ENCODE peak calls at places on chromosomes 12 and 14, in four cellular contexts. J, C, Y and E are unnamed samples.

GRCh38 chr12:108761226-108761625 is 29.9 kb upstream of the CORO1C start:
- DNase-seq in J (no peak), C (no peak), Y (no peak), E (no peak)

GRCh38 chr12:78914859-78915331 is 50.3 kb downstream of the SYT1 start:
- DNase-seq in J (no peak), C (no peak), Y (no peak), E (no peak)

GRCh38 chr14:77853919-77854318 is 54.0 kb downstream of the ADCK1 start:
- DNase-seq in J (no peak), C (no peak), Y (no peak), E (no peak)

GRCh38 chr14:105974902-105975301 is 448.5 kb downstream of the TMEM121 start:
- DNase-seq in J (peak), C (peak), Y (no peak), E (peak)

GRCh38 chr12:51896236-51896635 is 8.3 kb downstream of the ANKRD33 start:
- DNase-seq in J (no peak), C (no peak), Y (no peak), E (no peak)

GRCh38 chr14:68297871-68298468 is 478.4 kb downstream of the RAD51B start:
- DNase-seq in J (no peak), C (peak), Y (peak), E (no peak)

GRCh38 chr12:109497675-109498074 is 20.2 kb downstream of the UBE3B start:
- DNase-seq in J (no peak), C (no peak), Y (no peak), E (peak)

GRCh38 chr12:42130670-42131402 is 13.8 kb downstream of the GXYLT1 start:
- DNase-seq in J (no peak), C (no peak), Y (no peak), E (no peak)

GRCh38 chr14:91005716-91006115 is 54.7 kb downstream of the RPS6KA5 start:
- DNase-seq in J (no peak), C (no peak), Y (no peak), E (no peak)

GRCh38 chr12:102962532-102962931 is 5.1 kb downstream of the ASCL1 start:
- DNase-seq in J (no peak), C (no peak), Y (no peak), E (no peak)

GRCh38 chr12:102964872-102965271 is 7.4 kb downstream of the ASCL1 start:
- DNase-seq in J (no peak), C (no peak), Y (peak), E (no peak)

GRCh38 chr12:102963796-102964195 is 6.3 kb downstream of the ASCL1 start:
- DNase-seq in J (no peak), C (no peak), Y (no peak), E (no peak)

GRCh38 chr12:102961488-102961801 is 4.0 kb downstream of the ASCL1 start:
- DNase-seq in J (no peak), C (no peak), Y (no peak), E (no peak)

GRCh38 chr12:102962986-102963385 is 5.5 kb downstream of the ASCL1 start:
- DNase-seq in J (no peak), C (no peak), Y (no peak), E (no peak)
- TF ChIP-seq ELF4 in J (no peak), C (no peak), Y (no peak), E (no peak)

DNA sequence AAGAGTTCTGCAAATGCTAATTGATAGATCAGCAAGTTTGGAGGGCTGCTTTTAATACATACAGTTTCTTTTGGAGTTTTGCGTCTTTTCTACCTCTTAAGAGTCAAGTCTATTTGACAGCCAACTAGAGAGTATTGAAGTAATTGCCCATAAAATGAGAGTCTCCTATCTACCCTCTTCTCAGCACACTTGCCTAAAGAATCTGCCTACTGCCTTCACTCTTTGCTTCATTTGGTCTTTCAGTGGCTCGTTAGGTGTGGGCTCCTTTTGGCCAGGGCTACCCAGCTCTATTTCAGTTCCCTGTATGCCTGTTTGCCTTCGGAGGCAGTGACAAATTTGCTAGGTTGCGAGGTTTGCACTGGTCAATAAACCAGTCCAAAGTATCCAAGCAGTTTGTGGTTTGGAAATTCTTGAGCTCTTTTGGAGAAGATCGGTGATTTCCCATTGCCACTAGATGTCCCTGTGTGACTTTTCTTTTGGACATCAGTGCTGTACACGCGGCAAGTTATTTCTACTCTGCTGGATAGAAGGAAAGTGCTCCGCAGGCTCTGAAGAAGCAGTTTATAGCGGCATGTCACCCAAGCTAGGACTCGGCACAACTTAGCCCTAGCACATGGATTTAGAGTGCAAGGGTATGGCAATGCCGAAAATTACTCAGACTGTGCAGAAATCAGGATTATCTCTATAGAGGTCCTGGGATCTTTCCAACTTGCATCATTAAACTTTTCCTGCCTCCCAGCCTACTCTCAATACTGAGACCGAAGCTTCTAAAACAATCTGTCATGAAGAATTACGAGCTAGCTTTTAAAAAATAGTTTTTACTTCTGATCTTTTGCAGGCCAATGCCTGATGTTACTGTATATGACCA is 38.6 kb downstream of the MGST1 start:
- DNase-seq in J (peak), C (peak), Y (peak), E (peak)
- TF ChIP-seq ELF4 in J (no peak), C (no peak), Y (no peak), E (no peak)

GRCh38 chr14:102911541-102911951 is 10.9 kb upstream of the AMN start:
- DNase-seq in J (no peak), C (no peak), Y (no peak), E (no peak)

GRCh38 chr14:102915292-102916110 is 7.0 kb upstream of the AMN start:
- DNase-seq in J (no peak), C (no peak), Y (no peak), E (no peak)

GRCh38 chr14:102911991-102912761 is 10.3 kb upstream of the AMN start:
- DNase-seq in J (no peak), C (no peak), Y (no peak), E (no peak)

GRCh38 chr14:102914474-102915291 is 7.8 kb upstream of the AMN start:
- DNase-seq in J (no peak), C (no peak), Y (no peak), E (no peak)

GRCh38 chr14:102913341-102914211 is 8.9 kb upstream of the AMN start:
- DNase-seq in J (no peak), C (no peak), Y (no peak), E (no peak)
- TF ChIP-seq ELF4 in J (no peak), C (no peak), Y (no peak), E (no peak)

GRCh38 chr14:80958258-80958657 is 2.8 kb downstream of the TSHR start:
- DNase-seq in J (no peak), C (no peak), Y (no peak), E (no peak)

GRCh38 chr14:80955434-80955939 is at the start of gene TSHR:
- DNase-seq in J (peak), C (no peak), Y (peak), E (peak)

GRCh38 chr14:80956105-80956504 is 684 bp downstream of the TSHR start:
- DNase-seq in J (no peak), C (no peak), Y (no peak), E (no peak)

GRCh38 chr14:80956922-80957321 is 1.5 kb downstream of the TSHR start:
- DNase-seq in J (no peak), C (no peak), Y (no peak), E (no peak)

GRCh38 chr14:80959448-80960006 is 4.1 kb downstream of the TSHR start:
- DNase-seq in J (no peak), C (no peak), Y (no peak), E (no peak)
- TF ChIP-seq ELF4 in J (no peak), C (no peak), Y (no peak), E (no peak)

GRCh38 chr14:101088714-101089113 is 185.2 kb upstream of the RTL1 start:
- DNase-seq in J (no peak), C (no peak), Y (no peak), E (no peak)

GRCh38 chr14:101086926-101087325 is 183.4 kb upstream of the RTL1 start:
- DNase-seq in J (no peak), C (no peak), Y (no peak), E (no peak)

GRCh38 chr14:101088395-101088667 is 184.8 kb upstream of the RTL1 start:
- DNase-seq in J (no peak), C (no peak), Y (no peak), E (no peak)

GRCh38 chr14:101090976-101091375 is 187.5 kb upstream of the RTL1 start:
- DNase-seq in J (no peak), C (no peak), Y (no peak), E (no peak)

GRCh38 chr14:101087614-101088394 is 184.3 kb upstream of the RTL1 start:
- DNase-seq in J (no peak), C (no peak), Y (peak), E (no peak)
- TF ChIP-seq ELF4 in J (no peak), C (no peak), Y (no peak), E (no peak)

DNA sequence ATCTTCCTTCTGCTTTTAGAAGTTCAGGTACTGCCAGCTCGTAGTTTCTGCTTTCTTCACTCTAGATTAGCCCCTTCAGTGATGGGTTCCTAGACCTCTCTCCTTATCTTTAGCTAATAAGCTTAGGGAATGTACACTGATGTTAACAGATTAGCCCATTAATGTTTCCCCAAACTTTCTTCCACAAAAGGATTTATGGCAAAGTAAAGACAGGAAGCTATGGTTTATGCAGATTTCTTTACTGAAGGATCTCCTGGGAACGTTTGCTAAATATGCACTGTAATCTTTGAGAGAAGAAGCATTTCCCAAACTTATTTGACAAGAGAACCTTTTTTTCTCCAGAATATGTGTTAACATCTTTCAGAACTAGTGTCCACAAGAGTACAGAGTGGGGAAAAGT is 4.2 kb downstream of the SOCS4 start:
- DNase-seq in J (no peak), C (no peak), Y (no peak), E (no peak)
- TF ChIP-seq ELF4 in J (no peak), C (no peak), Y (no peak), E (no peak)

GRCh38 chr12:28088566-28089277 is 101.5 kb upstream of the CCDC91 start:
- DNase-seq in J (no peak), C (no peak), Y (no peak), E (no peak)

GRCh38 chr12:28092396-28092795 is 97.9 kb upstream of the CCDC91 start:
- DNase-seq in J (no peak), C (no peak), Y (no peak), E (no peak)

GRCh38 chr12:28086521-28086920 is 103.7 kb upstream of the CCDC91 start:
- DNase-seq in J (no peak), C (no peak), Y (no peak), E (no peak)

GRCh38 chr12:28089363-28089762 is 100.9 kb upstream of the CCDC91 start:
- DNase-seq in J (no peak), C (no peak), Y (no peak), E (no peak)

GRCh38 chr12:28090835-28091234 is 99.4 kb upstream of the CCDC91 start:
- DNase-seq in J (no peak), C (no peak), Y (no peak), E (no peak)
- TF ChIP-seq ELF4 in J (no peak), C (no peak), Y (no peak), E (no peak)

DNA sequence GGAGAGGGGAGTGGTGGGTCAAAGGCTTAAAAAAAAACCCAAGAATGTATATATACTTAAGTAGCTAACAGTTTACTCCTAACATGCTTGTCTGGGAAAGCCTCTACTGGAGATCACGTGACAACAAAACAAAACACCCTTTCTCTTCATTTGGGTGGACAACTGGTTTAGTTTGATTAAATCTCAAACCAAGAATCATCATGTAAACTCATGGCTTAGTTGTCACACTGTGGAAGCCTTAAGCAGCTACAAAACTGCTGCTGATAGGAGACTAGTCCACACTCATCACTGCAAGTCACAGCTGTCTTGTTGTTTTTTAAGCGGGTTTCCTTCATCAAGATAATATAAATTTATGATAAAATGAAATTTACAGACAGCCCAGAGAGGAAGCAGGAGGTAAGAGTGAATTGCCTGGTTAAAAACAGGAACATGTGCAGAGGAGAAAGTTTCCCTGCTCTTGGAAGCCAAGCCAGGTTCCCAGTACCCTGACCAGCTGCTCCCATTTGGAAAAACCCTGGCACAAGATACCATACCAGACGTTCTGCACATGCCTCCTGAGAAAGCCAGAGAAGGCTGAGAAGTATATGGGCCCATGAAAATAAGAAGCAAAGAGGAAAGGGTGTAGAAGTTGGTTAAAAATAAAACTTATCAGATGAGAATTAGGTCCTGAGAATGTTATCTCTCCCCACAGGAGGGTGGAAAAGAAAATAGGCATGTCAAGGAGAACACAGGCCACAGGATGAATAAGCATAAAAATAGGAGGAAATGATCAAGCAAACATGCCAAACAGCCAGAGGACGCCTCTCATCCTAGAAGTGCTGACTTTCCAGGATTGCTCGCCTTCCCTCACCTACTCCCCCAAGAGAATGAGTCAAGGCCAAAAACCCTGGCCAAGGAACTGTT is 34.0 kb downstream of the EGLN3 start:
- DNase-seq in J (no peak), C (no peak), Y (no peak), E (peak)
- TF ChIP-seq ELF4 in J (no peak), C (no peak), Y (no peak), E (peak)

GRCh38 chr14:58737511-58737910 is 99.7 kb downstream of the DACT1 start:
- DNase-seq in J (no peak), C (no peak), Y (no peak), E (no peak)
- TF ChIP-seq ELF4 in J (no peak), C (no peak), Y (no peak), E (no peak)

GRCh38 chr14:35197015-35197414 is 74.7 kb downstream of the PRORP start:
- DNase-seq in J (no peak), C (no peak), Y (no peak), E (no peak)
- TF ChIP-seq ELF4 in J (no peak), C (no peak), Y (no peak), E (no peak)